ENCODE peak calls at places on chromosomes 1 and 21, in six cellular contexts. One of them, this sample, is unnamed.

GRCh38 chr21:16742116-16742515 is 770.7 kb upstream of the CXADR start:
- DNase-seq in BJ: no peak
- DNase-seq in fibroblast of lung: peak; percentile 83
- DNase-seq in pancreas: no peak
- DNase-seq in ovary: peak; percentile 65
- DNase-seq in GM06990: no peak
- DNase-seq in this sample: no peak

GRCh38 chr1:36464605-36465393 is 615 bp upstream of the MRPS15 start:
- DNase-seq in BJ: no peak
- DNase-seq in fibroblast of lung: no peak
- DNase-seq in pancreas: no peak
- DNase-seq in ovary: no peak
- DNase-seq in GM06990: no peak
- DNase-seq in this sample: no peak

GRCh38 chr1:164473544-164473943 is 85.4 kb upstream of the PBX1 start:
- DNase-seq in BJ: no peak
- DNase-seq in fibroblast of lung: no peak
- DNase-seq in pancreas: no peak
- DNase-seq in ovary: no peak
- DNase-seq in GM06990: no peak
- DNase-seq in this sample: no peak

GRCh38 chr1:115210302-115210711 is 121.0 kb upstream of the TSPAN2 start:
- DNase-seq in BJ: peak; percentile 69
- DNase-seq in fibroblast of lung: peak; percentile 57
- DNase-seq in pancreas: no peak
- DNase-seq in ovary: no peak
- DNase-seq in GM06990: no peak
- DNase-seq in this sample: no peak

GRCh38 chr1:45892068-45892785 is 88.8 kb downstream of the MAST2 start:
- DNase-seq in BJ: peak; percentile 65
- DNase-seq in fibroblast of lung: peak; percentile 94
- DNase-seq in pancreas: no peak
- DNase-seq in ovary: no peak
- DNase-seq in GM06990: no peak
- DNase-seq in this sample: no peak

GRCh38 chr1:18701183-18701582 is 70.5 kb downstream of the PAX7 start:
- DNase-seq in BJ: no peak
- DNase-seq in fibroblast of lung: no peak
- DNase-seq in pancreas: no peak
- DNase-seq in ovary: no peak
- DNase-seq in GM06990: no peak
- DNase-seq in this sample: no peak

GRCh38 chr21:36852864-36853263 is 113.6 kb downstream of the HLCS start:
- DNase-seq in BJ: no peak
- DNase-seq in fibroblast of lung: no peak
- DNase-seq in pancreas: no peak
- DNase-seq in ovary: no peak
- DNase-seq in GM06990: no peak
- DNase-seq in this sample: no peak

GRCh38 chr1:42793824-42794223 is 9.0 kb downstream of the TMEM269 start:
- DNase-seq in BJ: no peak
- DNase-seq in fibroblast of lung: no peak
- DNase-seq in pancreas: no peak
- DNase-seq in ovary: no peak
- DNase-seq in GM06990: no peak
- DNase-seq in this sample: no peak

GRCh38 chr21:37000381-37000780 is 6.1 kb upstream of the RIPPLY3 start:
- DNase-seq in BJ: no peak
- DNase-seq in fibroblast of lung: no peak
- DNase-seq in pancreas: no peak
- DNase-seq in ovary: no peak
- DNase-seq in GM06990: no peak
- DNase-seq in this sample: no peak

GRCh38 chr1:81950845-81951244 is 150.1 kb downstream of the ADGRL2 start:
- DNase-seq in BJ: no peak
- DNase-seq in fibroblast of lung: no peak
- DNase-seq in pancreas: no peak
- DNase-seq in ovary: no peak
- DNase-seq in GM06990: no peak
- DNase-seq in this sample: no peak

GRCh38 chr1:168416220-168416619 is 127.6 kb downstream of the XCL2 start:
- DNase-seq in BJ: no peak
- DNase-seq in fibroblast of lung: no peak
- DNase-seq in pancreas: no peak
- DNase-seq in ovary: no peak
- DNase-seq in GM06990: no peak
- DNase-seq in this sample: no peak

GRCh38 chr1:191348328-191348727 is 809.9 kb upstream of the RGS18 start:
- DNase-seq in BJ: no peak
- DNase-seq in fibroblast of lung: no peak
- DNase-seq in pancreas: no peak
- DNase-seq in ovary: no peak
- DNase-seq in GM06990: no peak
- DNase-seq in this sample: no peak

GRCh38 chr1:39818482-39818881 is 29.8 kb upstream of the BMP8B start:
- DNase-seq in BJ: no peak
- DNase-seq in fibroblast of lung: no peak
- DNase-seq in pancreas: peak; percentile 56
- DNase-seq in ovary: no peak
- DNase-seq in GM06990: no peak
- DNase-seq in this sample: peak; percentile 86

GRCh38 chr1:100383743-100384405 is 31.6 kb downstream of the CDC14A start:
- DNase-seq in BJ: no peak
- DNase-seq in fibroblast of lung: no peak
- DNase-seq in pancreas: no peak
- DNase-seq in ovary: no peak
- DNase-seq in GM06990: no peak
- DNase-seq in this sample: no peak

GRCh38 chr1:152824964-152825363 is 2.3 kb upstream of the LCE1A start:
- DNase-seq in BJ: no peak
- DNase-seq in fibroblast of lung: no peak
- DNase-seq in pancreas: no peak
- DNase-seq in ovary: no peak
- DNase-seq in GM06990: no peak
- DNase-seq in this sample: no peak

GRCh38 chr21:15850645-15851044 is 120.9 kb downstream of the USP25 start:
- DNase-seq in BJ: no peak
- DNase-seq in fibroblast of lung: peak; percentile 82
- DNase-seq in pancreas: no peak
- DNase-seq in ovary: no peak
- DNase-seq in GM06990: no peak
- DNase-seq in this sample: no peak

GRCh38 chr1:92924501-92924900 is 36.8 kb downstream of the DIPK1A start:
- DNase-seq in BJ: no peak
- DNase-seq in fibroblast of lung: no peak
- DNase-seq in pancreas: no peak
- DNase-seq in ovary: no peak
- DNase-seq in GM06990: no peak
- DNase-seq in this sample: no peak

GRCh38 chr1:205075642-205076155 is 8.6 kb downstream of the TMEM81 start:
- DNase-seq in BJ: no peak
- DNase-seq in fibroblast of lung: no peak
- DNase-seq in pancreas: no peak
- DNase-seq in ovary: no peak
- DNase-seq in GM06990: no peak
- DNase-seq in this sample: no peak

GRCh38 chr1:225881081-225882007 is 836 bp downstream of the TMEM63A start:
- DNase-seq in BJ: no peak
- DNase-seq in fibroblast of lung: peak; percentile 35
- DNase-seq in pancreas: peak; percentile 79
- DNase-seq in ovary: peak; percentile 74
- DNase-seq in GM06990: peak; percentile 57
- DNase-seq in this sample: peak; percentile 75

GRCh38 chr1:55012661-55013060 is 13.9 kb downstream of the BSND start:
- DNase-seq in BJ: no peak
- DNase-seq in fibroblast of lung: no peak
- DNase-seq in pancreas: no peak
- DNase-seq in ovary: no peak
- DNase-seq in GM06990: no peak
- DNase-seq in this sample: no peak

GRCh38 chr1:193538690-193539089 is 352.3 kb upstream of the B3GALT2 start:
- DNase-seq in BJ: no peak
- DNase-seq in fibroblast of lung: no peak
- DNase-seq in pancreas: no peak
- DNase-seq in ovary: no peak
- DNase-seq in GM06990: no peak
- DNase-seq in this sample: no peak

GRCh38 chr21:40053007-40053406 is 185.8 kb downstream of the PCP4 start:
- DNase-seq in BJ: no peak
- DNase-seq in fibroblast of lung: peak; percentile 28
- DNase-seq in pancreas: no peak
- DNase-seq in ovary: no peak
- DNase-seq in GM06990: no peak
- DNase-seq in this sample: peak; percentile 13

GRCh38 chr1:7135463-7135862 is 350.2 kb downstream of the CAMTA1 start:
- DNase-seq in BJ: no peak
- DNase-seq in fibroblast of lung: no peak
- DNase-seq in pancreas: no peak
- DNase-seq in ovary: no peak
- DNase-seq in GM06990: no peak
- DNase-seq in this sample: no peak

GRCh38 chr1:6512245-6512907 is 20.9 kb upstream of the PLEKHG5 start:
- DNase-seq in BJ: no peak
- DNase-seq in fibroblast of lung: no peak
- DNase-seq in pancreas: no peak
- DNase-seq in ovary: no peak
- DNase-seq in GM06990: no peak
- DNase-seq in this sample: no peak

GRCh38 chr1:106926748-106927582 is 129.5 kb upstream of the PRMT6 start:
- DNase-seq in BJ: no peak
- DNase-seq in fibroblast of lung: peak; percentile 20
- DNase-seq in pancreas: no peak
- DNase-seq in ovary: no peak
- DNase-seq in GM06990: peak; percentile 10
- DNase-seq in this sample: no peak

GRCh38 chr1:21663951-21664805 is 5.0 kb downstream of the RAP1GAP start:
- DNase-seq in BJ: no peak
- DNase-seq in fibroblast of lung: no peak
- DNase-seq in pancreas: peak; percentile 19
- DNase-seq in ovary: no peak
- DNase-seq in GM06990: no peak
- DNase-seq in this sample: no peak

GRCh38 chr1:201499795-201500669 is 6.9 kb downstream of the CSRP1 start:
- DNase-seq in BJ: no peak
- DNase-seq in fibroblast of lung: no peak
- DNase-seq in pancreas: no peak
- DNase-seq in ovary: no peak
- DNase-seq in GM06990: no peak
- DNase-seq in this sample: no peak
- H3K36me3 ChIP-seq in BJ: peaks cover 7% of the 10 kb centered on the region
- H3K36me3 ChIP-seq in fibroblast of lung: peaks cover 14% of the 10 kb centered on the region
- H3K36me3 ChIP-seq in pancreas: peaks cover 6% of the 10 kb centered on the region
- H3K36me3 ChIP-seq in ovary: no peaks in the 10 kb centered on the region
- H3K36me3 ChIP-seq in GM06990: peaks cover 11% of the 10 kb centered on the region
- H3K36me3 ChIP-seq in this sample: peaks cover 6% of the 10 kb centered on the region

DNA sequence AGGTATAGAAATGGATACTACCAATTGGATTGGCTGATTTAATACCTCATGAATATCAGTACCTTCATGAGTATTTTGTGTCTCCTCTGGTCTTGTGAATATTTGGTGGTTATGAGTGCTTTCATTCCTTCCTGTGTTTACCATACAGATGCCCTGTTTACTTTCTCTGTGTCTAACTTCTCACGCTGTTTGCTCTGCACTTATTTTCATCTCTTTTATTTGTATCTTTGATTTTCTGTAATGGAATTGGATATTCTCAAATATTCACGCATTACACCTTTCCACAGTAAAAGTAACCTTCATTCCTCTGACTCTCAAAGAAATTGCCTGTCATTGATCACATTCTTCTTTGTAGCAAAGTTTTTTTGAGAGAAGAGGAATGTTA is 16.8 kb downstream of the CNST start:
- DNase-seq in BJ: no peak
- DNase-seq in fibroblast of lung: no peak
- DNase-seq in pancreas: no peak
- DNase-seq in ovary: no peak
- DNase-seq in GM06990: no peak
- DNase-seq in this sample: no peak
- H3K4me3 ChIP-seq in BJ: no peak overlapping the region
- H3K4me3 ChIP-seq in fibroblast of lung: no peak overlapping the region
- H3K4me3 ChIP-seq in pancreas: no peak overlapping the region
- H3K4me3 ChIP-seq in ovary: no peak overlapping the region
- H3K4me3 ChIP-seq in GM06990: no peak overlapping the region
- H3K4me3 ChIP-seq in this sample: peak overlapping the region; percentile 42

DNA sequence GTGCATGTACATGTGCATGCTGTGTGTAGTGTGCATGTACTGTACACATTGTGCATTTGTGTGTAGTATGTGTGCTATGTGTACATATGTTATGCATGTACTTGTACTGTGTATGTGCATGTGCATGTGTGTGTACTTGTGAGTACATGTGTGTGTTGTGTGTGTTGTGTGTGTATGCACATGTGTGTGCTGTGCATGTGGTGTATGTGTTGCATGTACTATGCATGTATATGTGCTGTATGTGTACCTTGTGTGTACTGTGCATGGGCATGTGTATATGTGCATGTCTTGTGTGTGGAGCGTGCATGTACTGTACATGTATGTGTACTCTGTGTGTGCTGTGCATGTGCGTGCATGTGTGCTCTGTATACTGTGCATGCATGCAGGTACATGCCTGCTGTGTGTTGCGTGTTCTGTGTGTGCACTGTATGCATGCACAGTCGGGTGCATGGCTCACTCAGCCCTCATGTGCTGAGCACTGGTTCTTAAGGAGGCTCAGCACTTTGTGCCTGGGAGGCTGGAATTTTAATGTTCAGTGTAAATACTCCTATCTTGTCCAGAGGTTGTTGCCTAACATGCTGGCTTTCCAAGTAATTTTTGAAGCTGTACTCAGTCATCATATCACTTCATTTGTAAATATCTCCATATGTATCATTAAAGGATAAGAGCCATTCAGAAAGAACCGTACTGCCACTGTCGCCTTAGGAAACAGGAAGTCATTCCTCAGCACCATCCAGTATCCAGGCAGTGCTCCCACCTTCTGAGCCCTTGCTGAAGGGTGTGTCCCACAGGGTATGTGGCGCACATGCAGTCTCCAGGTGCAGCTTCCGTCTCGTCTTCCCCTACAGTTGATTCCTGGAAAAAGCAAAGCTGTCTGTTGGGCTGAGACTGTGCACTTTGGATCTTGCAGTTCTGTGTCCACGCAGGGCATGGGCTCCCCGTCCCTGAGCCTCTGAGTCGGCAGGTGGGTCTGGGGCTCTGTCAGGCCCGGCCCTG is 32.5 kb downstream of the SNAP47 start:
- DNase-seq in BJ: no peak
- DNase-seq in fibroblast of lung: no peak
- DNase-seq in pancreas: no peak
- DNase-seq in ovary: no peak
- DNase-seq in GM06990: no peak
- DNase-seq in this sample: no peak
- H3K36me3 ChIP-seq in BJ: peaks cover 13% of the 10 kb centered on the region
- H3K36me3 ChIP-seq in fibroblast of lung: peaks cover 13% of the 10 kb centered on the region
- H3K36me3 ChIP-seq in pancreas: peaks cover 4% of the 10 kb centered on the region
- H3K36me3 ChIP-seq in ovary: no peaks in the 10 kb centered on the region
- H3K36me3 ChIP-seq in GM06990: peaks cover 32% of the 10 kb centered on the region
- H3K36me3 ChIP-seq in this sample: no peaks in the 10 kb centered on the region

GRCh38 chr1:27598902-27599528 is 4.9 kb downstream of the AHDC1 start:
- DNase-seq in BJ: no peak
- DNase-seq in fibroblast of lung: peak; percentile 89
- DNase-seq in pancreas: peak; percentile 64
- DNase-seq in ovary: peak; percentile 82
- DNase-seq in GM06990: no peak
- DNase-seq in this sample: peak; percentile 48
- H3K4me3 ChIP-seq in BJ: peak overlapping the region; percentile 3
- H3K4me3 ChIP-seq in fibroblast of lung: no peak overlapping the region
- H3K4me3 ChIP-seq in pancreas: no peak overlapping the region
- H3K4me3 ChIP-seq in ovary: peak overlapping the region; percentile 9
- H3K4me3 ChIP-seq in GM06990: no peak overlapping the region
- H3K4me3 ChIP-seq in this sample: no peak overlapping the region

This sample was measured in transverse colon.